ENCODE peak calls at places on chromosomes 6 and 20, in four cellular contexts. Q, X, S and Z are unnamed samples.

GRCh38 chr20:47529840-47530239 is 28.2 kb downstream of the NCOA3 start:
- DNase-seq in Q (no peak), X (no peak), S (no peak), Z (peak)

GRCh38 chr20:47489448-47489872 is 12.2 kb upstream of the NCOA3 start:
- DNase-seq in Q (no peak), X (no peak), S (no peak), Z (no peak)

GRCh38 chr6:6851059-6851658 is 256.6 kb upstream of the RREB1 start:
- DNase-seq in Q (no peak), X (no peak), S (peak), Z (peak)

GRCh38 chr6:169162968-169163903 is 90.4 kb downstream of the THBS2 start:
- DNase-seq in Q (no peak), X (no peak), S (peak), Z (peak)

GRCh38 chr6:105087571-105088211 is 92.1 kb downstream of the POPDC3 start:
- DNase-seq in Q (no peak), X (peak), S (peak), Z (peak)

GRCh38 chr20:52291109-52291508 is 99.5 kb upstream of the ZFP64 start:
- DNase-seq in Q (no peak), X (no peak), S (no peak), Z (no peak)

GRCh38 chr6:11434565-11435326 is 102.8 kb upstream of the TMEM170B start:
- DNase-seq in Q (no peak), X (no peak), S (peak), Z (peak)

GRCh38 chr20:57398231-57398821 is 7.1 kb downstream of the RBM38 start:
- DNase-seq in Q (no peak), X (no peak), S (no peak), Z (no peak)

GRCh38 chr20:41009960-41010359 is 18.7 kb upstream of the TOP1 start:
- DNase-seq in Q (no peak), X (no peak), S (peak), Z (peak)

GRCh38 chr6:158047120-158047518 is 65.5 kb downstream of the SYNJ2 start:
- DNase-seq in Q (no peak), X (no peak), S (peak), Z (no peak)

GRCh38 chr6:5205877-5206840 is 54.6 kb downstream of the LYRM4 start:
- DNase-seq in Q (peak), X (no peak), S (peak), Z (peak)

GRCh38 chr6:31952140-31952805 is 6.4 kb downstream of the CFB start:
- DNase-seq in Q (peak), X (peak), S (peak), Z (peak)

GRCh38 chr6:14121936-14122344 is 4.4 kb downstream of the CD83 start:
- DNase-seq in Q (no peak), X (no peak), S (no peak), Z (no peak)

GRCh38 chr6:113645576-113645970 is 211.6 kb upstream of the MARCKS start:
- DNase-seq in Q (no peak), X (no peak), S (peak), Z (peak)

GRCh38 chr6:28587011-28587745 is 61.5 kb downstream of the GPX5 start:
- DNase-seq in Q (no peak), X (peak), S (peak), Z (no peak)

GRCh38 chr20:58642465-58642864 is 8.6 kb upstream of the STX16 start:
- DNase-seq in Q (no peak), X (no peak), S (no peak), Z (no peak)

GRCh38 chr6:142821860-142822259 is 123.1 kb downstream of the HIVEP2 start:
- DNase-seq in Q (no peak), X (no peak), S (no peak), Z (peak)

GRCh38 chr6:12012566-12013367 is 655 bp downstream of the HIVEP1 start:
- DNase-seq in Q (no peak), X (peak), S (peak), Z (peak)

GRCh38 chr20:62146019-62146755 is 2.6 kb downstream of the SS18L1 start:
- DNase-seq in Q (no peak), X (no peak), S (no peak), Z (no peak)

GRCh38 chr6:6825986-6826901 is 237.7 kb downstream of the LY86 start:
- DNase-seq in Q (no peak), X (no peak), S (no peak), Z (no peak)

GRCh38 chr6:61787998-61788397 is 498.0 kb downstream of the KHDRBS2 start:
- DNase-seq in Q (no peak), X (no peak), S (no peak), Z (no peak)

GRCh38 chr20:854601-855000 is 21.1 kb downstream of the FAM110A start:
- DNase-seq in Q (no peak), X (no peak), S (no peak), Z (no peak)

GRCh38 chr6:154367839-154368695 is 11.5 kb upstream of the IPCEF1 start:
- DNase-seq in Q (no peak), X (no peak), S (no peak), Z (peak)
- TF ChIP-seq CTCF in Q (no peak), X (no peak), S (no peak), Z (no peak)

DNA sequence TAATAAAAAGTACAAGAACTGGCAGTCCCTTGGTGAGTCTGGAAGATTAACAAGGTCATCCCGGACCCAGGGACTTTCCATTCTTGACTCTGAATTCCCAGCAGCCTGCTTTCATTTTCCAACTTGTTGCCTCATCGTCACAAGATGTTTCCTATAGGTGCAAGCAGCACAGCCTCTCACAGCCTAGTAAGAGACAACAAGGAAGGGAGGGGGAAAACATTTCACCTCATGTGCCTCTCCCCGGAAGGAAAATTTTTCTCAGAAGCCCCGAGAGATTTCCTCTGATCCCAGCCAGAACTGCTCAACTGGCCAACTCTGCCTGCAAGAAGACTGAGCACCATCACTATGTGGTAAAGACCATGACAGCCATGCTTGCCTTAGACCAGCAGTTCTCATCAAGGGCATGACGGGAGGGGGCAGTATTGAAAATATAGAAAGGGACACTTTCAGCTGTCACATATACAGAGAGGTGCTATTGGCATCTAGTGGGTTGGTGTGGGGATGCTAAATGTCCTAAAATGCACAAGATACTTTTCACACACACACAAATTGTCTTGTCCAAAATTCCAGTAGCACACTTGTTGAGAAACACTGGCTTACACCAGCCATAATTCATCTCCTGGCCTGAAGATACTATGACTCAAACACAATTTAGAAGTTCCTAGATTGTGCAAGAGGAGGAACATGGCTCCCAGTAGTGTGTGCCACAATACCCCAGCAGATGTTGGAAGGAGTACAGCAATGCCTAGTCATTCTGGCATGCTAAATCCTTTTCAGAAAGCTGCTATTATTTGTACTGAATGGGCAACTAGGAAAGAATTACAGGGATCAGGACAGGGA is 10.8 kb upstream of the WTAP start:
- DNase-seq in Q (no peak), X (no peak), S (peak), Z (peak)
- TF ChIP-seq CTCF in Q (no peak), X (no peak), S (no peak), Z (peak)

GRCh38 chr6:106974999-106975698 is 620 bp upstream of the CD24 start:
- DNase-seq in Q (no peak), X (peak), S (peak), Z (no peak)
- TF ChIP-seq CTCF in Q (no peak), X (no peak), S (no peak), Z (no peak)

GRCh38 chr6:129671442-129672344 is 38.3 kb downstream of the ARHGAP18 start:
- DNase-seq in Q (no peak), X (no peak), S (no peak), Z (no peak)
- TF ChIP-seq CTCF in Q (peak), X (no peak), S (no peak), Z (no peak)

GRCh38 chr6:44779130-44779826 is 391.8 kb downstream of the CDC5L start:
- DNase-seq in Q (no peak), X (no peak), S (no peak), Z (no peak)

GRCh38 chr6:44776344-44776743 is 388.8 kb downstream of the CDC5L start:
- DNase-seq in Q (no peak), X (no peak), S (no peak), Z (no peak)

GRCh38 chr6:44780161-44780560 is 392.7 kb downstream of the CDC5L start:
- DNase-seq in Q (no peak), X (no peak), S (no peak), Z (no peak)

GRCh38 chr6:44775121-44775520 is 387.6 kb downstream of the CDC5L start:
- DNase-seq in Q (no peak), X (no peak), S (no peak), Z (no peak)

DNA sequence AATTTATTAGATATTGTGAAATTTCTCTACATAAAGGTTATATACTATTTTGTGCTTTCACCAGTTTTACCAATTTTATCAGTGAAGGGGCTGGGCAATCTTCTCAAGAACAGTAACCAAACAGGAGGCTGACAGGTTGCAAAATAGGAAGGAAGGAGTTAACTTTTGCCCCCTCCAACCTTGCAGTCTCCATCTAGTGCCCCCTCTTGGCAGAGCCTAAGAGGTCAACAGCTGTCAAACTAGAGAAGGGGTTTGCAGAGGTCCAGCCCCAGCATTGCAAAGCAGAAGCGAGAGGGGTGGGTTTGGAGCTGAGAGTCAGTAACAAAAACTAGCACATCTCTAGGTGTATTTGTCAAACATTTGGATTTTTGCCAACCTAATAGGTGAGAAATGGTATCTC is 391.0 kb downstream of the CDC5L start:
- DNase-seq in Q (no peak), X (no peak), S (no peak), Z (no peak)
- TF ChIP-seq CTCF in Q (no peak), X (no peak), S (no peak), Z (no peak)

DNA sequence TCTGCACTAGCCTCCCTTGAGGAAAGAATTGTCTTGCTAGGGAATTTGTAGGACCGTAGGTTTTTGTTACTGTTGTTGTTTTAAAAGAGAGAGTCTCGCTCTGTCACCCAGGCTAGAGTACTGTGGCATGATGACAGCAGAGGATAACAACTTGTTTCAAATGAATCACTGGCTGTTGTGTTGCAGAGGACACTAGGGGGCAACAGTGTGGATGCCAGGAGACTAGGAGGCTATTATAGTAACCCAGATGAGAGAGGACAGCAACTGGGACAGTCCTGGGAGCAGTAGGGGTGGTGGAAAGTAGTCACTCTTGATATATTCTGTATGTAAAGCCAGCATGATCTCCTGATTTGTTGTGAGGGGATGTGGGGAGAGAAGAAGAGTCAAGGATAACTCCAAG is 41.8 kb upstream of the LAMA4 start:
- DNase-seq in Q (no peak), X (peak), S (peak), Z (peak)
- TF ChIP-seq CTCF in Q (no peak), X (no peak), S (peak), Z (peak)

GRCh38 chr6:45902984-45903383 is 112.7 kb downstream of the CLIC5 start:
- DNase-seq in Q (no peak), X (no peak), S (no peak), Z (no peak)
- TF ChIP-seq CTCF in Q (no peak), X (no peak), S (no peak), Z (no peak)

GRCh38 chr6:151448623-151449022 is 3.3 kb downstream of the RMND1 start:
- DNase-seq in Q (no peak), X (no peak), S (no peak), Z (no peak)
- TF ChIP-seq CTCF in Q (no peak), X (no peak), S (no peak), Z (peak)

DNA sequence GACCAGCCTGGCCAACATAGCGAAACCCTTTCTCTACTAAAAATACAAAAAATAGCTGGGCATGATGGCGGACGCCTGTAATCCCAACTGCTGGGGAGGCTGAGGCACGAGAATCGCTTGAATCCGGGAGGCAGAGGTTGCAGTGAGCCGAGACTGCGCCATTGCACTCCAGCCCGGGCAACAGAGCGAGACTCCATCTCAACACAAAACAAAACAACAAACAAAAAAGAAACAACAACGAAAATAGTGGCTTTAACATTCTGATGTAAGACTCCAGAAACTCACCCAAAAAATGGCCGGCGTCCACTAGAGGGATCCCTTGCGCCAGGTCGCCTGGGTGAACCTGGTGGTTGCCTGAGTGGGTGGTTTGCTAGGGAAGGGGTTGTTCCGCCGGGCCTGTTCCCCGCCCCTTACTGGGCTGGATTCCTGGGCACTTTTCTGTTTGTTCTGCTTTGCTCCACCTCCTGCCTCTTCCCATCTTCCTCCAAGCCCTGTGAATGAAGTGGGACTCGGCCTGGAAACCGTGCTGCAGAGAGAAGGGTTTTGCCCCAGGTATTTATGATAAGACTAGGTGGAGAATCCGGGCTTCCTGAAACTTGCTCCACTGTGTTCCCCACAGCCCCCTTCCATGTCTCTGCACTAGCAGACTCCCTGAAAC is 1.5 kb downstream of the PABPC1L start:
- DNase-seq in Q (no peak), X (peak), S (no peak), Z (peak)
- TF ChIP-seq CTCF in Q (peak), X (peak), S (peak), Z (peak)